ENCODE peak calls at places on chromosomes 2 and 18, in eight cellular contexts. R is tibial nerve, E is HCT116, D is GM20000, Z is esophagus squamous epithelium, W is AG04449, Y is nephron progenitor cell, O is MCF 10A. X is an unnamed sample.

GRCh38 chr2:49936965-49937364 is 782.6 kb upstream of the FSHR start:
- DNase-seq in Z (no peak), Y (no peak), R (no peak), E (no peak), O (no peak), D (no peak), W (no peak), X (no peak)

GRCh38 chr2:100291152-100291970 is 30.9 kb downstream of the LONRF2 start:
- DNase-seq in Z (no peak), W (peak), R (no peak), D (no peak), E (peak), O (peak), Y (no peak), X (peak)

GRCh38 chr18:48861181-48861715 is 89.5 kb downstream of the SMAD7 start:
- DNase-seq in O (no peak), D (no peak), E (no peak), Y (peak), W (no peak), R (no peak), Z (no peak), X (no peak)

GRCh38 chr2:16774980-16775963 is 109.6 kb upstream of the CYRIA start:
- DNase-seq in D (no peak), Y (peak), R (no peak), W (no peak), O (peak), Z (no peak), E (no peak), X (no peak)

GRCh38 chr2:69013123-69013836 is at the start of gene ANTXR1:
- DNase-seq in Y (peak), Z (no peak), D (peak), W (no peak), E (peak), R (peak), O (peak), X (no peak)

GRCh38 chr2:216714412-216714775 is 19.0 kb upstream of the IGFBP5 start:
- DNase-seq in D (no peak), W (no peak), O (no peak), R (no peak), E (no peak), Z (no peak), Y (no peak), X (peak)

GRCh38 chr2:10301946-10302478 is 692 bp upstream of the HPCAL1 start:
- DNase-seq in W (no peak), R (no peak), D (no peak), Y (no peak), E (no peak), O (no peak), Z (no peak), X (no peak)

GRCh38 chr2:950627-950992 is at the start of gene SNTG2:
- DNase-seq in R (peak), E (no peak), W (no peak), O (no peak), Z (no peak), Y (peak), D (peak), X (no peak)

GRCh38 chr2:207375207-207375875 is 154.4 kb upstream of the CREB1 start:
- DNase-seq in O (no peak), E (no peak), W (no peak), D (no peak), Y (no peak), Z (no peak), R (no peak), X (no peak)

GRCh38 chr2:36733215-36733614 is 36.7 kb downstream of the VIT start:
- DNase-seq in O (no peak), W (no peak), Z (no peak), Y (no peak), E (no peak), R (peak), D (no peak), X (no peak)

GRCh38 chr18:36066731-36067117 is 635 bp downstream of the RPRD1A start:
- DNase-seq in E (no peak), W (no peak), R (no peak), Z (no peak), D (no peak), Y (no peak), O (peak), X (no peak)

GRCh38 chr18:49591775-49592174 is 29.9 kb downstream of the LIPG start:
- DNase-seq in Z (no peak), R (no peak), E (no peak), O (no peak), Y (no peak), D (no peak), W (no peak), X (no peak)

GRCh38 chr2:61662990-61663389 is 124.8 kb upstream of the XPO1 start:
- DNase-seq in W (no peak), Y (no peak), D (no peak), O (no peak), E (no peak), Z (no peak), R (no peak), X (no peak)

GRCh38 chr2:19611491-19612332 is 253.3 kb upstream of the OSR1 start:
- DNase-seq in D (no peak), Z (no peak), R (no peak), E (peak), O (peak), W (peak), Y (no peak), X (peak)

GRCh38 chr2:239298126-239298804 is 102.6 kb downstream of the HDAC4 start:
- DNase-seq in R (no peak), O (no peak), D (no peak), Z (no peak), E (no peak), Y (no peak), W (no peak), X (no peak)

GRCh38 chr2:128617029-128617590 is 298.4 kb upstream of the HS6ST1 start:
- DNase-seq in D (no peak), Z (no peak), W (no peak), E (no peak), Y (no peak), R (no peak), O (no peak), X (no peak)

GRCh38 chr2:60215295-60215990 is 338.0 kb downstream of the BCL11A start:
- DNase-seq in O (no peak), Y (peak), W (no peak), R (no peak), Z (no peak), D (no peak), E (no peak), X (no peak)

GRCh38 chr2:106812377-106812776 is 73.6 kb downstream of the ST6GAL2 start:
- DNase-seq in W (no peak), Z (no peak), R (no peak), O (no peak), Y (no peak), D (no peak), E (no peak), X (no peak)

DNA sequence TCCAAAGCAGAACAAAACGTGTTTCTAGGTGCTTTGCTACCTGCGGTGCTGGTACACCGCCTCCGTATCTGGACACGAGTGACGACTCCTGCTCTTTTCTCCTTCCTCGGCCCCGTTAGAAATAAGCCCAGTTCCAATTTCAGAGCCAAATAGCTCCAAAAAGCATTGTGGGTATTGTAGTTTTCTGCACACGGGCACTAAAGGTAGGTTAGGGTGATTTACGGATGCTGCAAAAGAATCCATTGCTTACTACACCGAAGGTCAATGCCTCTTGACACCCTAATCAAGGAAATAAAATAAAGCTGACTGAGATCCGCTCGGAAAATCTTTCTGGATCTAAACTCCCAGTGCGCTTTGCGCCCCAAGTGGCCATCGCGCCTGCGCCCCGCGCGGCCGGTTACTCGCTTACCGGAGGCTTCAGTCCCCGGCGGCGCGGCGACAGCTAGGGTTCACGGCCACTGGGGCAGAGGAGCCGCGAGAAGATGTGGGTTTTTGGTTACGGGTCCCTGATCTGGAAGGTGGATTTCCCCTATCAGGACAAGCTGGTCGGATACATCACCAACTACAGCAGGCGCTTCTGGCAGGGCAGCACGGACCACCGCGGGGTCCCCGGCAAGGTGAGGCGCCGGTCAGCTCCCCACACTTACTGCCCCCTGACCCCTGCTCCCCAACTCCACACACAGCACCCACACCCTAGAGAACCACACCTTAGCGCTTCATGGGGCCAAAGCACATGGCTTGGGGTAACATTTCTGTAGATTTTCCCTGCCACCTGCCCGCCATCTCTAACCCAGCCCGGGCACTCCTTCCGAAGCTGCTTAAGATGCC is at the start of gene CHAC2:
- DNase-seq in O (peak), E (peak), Z (peak), Y (peak), D (peak), R (peak), W (no peak), X (peak)
- TF ChIP-seq CTCF in O (no peak), E (no peak), Z (peak), Y (no peak), D (no peak), R (peak), W (peak), X (no peak)

GRCh38 chr2:56288863-56289580 is 105.2 kb downstream of the CCDC85A start:
- DNase-seq in R (no peak), Y (no peak), D (no peak), O (no peak), Z (no peak), W (no peak), E (no peak), X (no peak)
- TF ChIP-seq CTCF in R (no peak), Y (no peak), D (no peak), O (no peak), Z (no peak), W (no peak), E (no peak), X (peak)

GRCh38 chr2:15642334-15643208 is 50.9 kb downstream of the DDX1 start:
- DNase-seq in E (no peak), Y (peak), D (no peak), Z (no peak), R (no peak), W (no peak), O (no peak), X (no peak)

GRCh38 chr2:15640291-15640711 is 48.6 kb downstream of the DDX1 start:
- DNase-seq in R (no peak), Z (no peak), D (no peak), Y (no peak), E (no peak), W (peak), O (peak), X (peak)

GRCh38 chr2:15641530-15641982 is 49.9 kb downstream of the DDX1 start:
- DNase-seq in Z (no peak), E (no peak), O (no peak), W (no peak), Y (no peak), D (no peak), R (no peak), X (no peak)

GRCh38 chr2:15639323-15640251 is 47.9 kb downstream of the DDX1 start:
- DNase-seq in D (no peak), R (no peak), O (no peak), E (no peak), W (no peak), Y (no peak), Z (no peak), X (no peak)

DNA sequence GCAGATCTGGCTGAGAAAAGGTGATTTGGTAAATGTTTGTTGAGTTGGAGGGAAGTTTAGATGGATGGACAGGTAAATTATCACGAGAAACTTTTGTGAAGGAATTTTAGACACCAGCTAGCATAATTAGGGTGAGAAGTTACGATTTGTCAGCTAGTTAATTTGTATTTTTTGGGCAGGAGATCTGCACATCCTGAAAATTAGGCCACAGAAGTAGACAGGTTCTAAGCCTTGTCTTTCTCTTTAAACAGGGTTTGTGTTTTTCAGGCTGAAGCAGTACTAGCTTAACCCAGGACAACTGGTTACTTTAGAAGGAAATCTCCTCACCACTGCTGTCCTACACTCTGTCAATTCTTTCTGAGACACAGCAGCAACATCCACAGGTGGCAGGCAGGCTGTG is 49.1 kb downstream of the DDX1 start:
- DNase-seq in Y (no peak), O (no peak), E (no peak), D (no peak), W (no peak), Z (no peak), R (no peak), X (no peak)
- TF ChIP-seq CTCF in Y (no peak), O (no peak), E (no peak), D (no peak), W (no peak), Z (no peak), R (no peak), X (no peak)

DNA sequence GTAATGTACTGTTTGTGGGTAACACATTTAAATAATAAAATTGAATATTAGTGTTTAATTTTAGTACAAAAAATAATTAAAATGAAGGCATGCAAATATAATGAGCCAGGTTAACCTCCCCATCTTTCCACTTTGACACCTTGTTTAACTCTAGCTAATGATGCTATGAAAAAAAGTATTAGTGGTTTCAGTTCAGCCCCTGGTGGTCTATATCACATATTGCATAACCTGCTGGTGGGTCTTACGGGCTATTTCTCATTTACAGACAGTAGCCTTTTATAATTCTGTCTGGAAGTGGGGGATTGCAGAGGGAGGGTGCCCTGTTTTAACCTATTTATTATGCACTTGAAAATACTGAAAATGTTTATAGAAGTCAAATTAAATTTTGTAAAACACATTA is 380.9 kb downstream of the MTX2 start:
- DNase-seq in Y (no peak), Z (no peak), R (no peak), O (no peak), E (no peak), W (no peak), D (no peak), X (no peak)
- TF ChIP-seq CTCF in Y (peak), Z (no peak), R (no peak), O (no peak), E (no peak), W (no peak), D (no peak), X (peak)

DNA sequence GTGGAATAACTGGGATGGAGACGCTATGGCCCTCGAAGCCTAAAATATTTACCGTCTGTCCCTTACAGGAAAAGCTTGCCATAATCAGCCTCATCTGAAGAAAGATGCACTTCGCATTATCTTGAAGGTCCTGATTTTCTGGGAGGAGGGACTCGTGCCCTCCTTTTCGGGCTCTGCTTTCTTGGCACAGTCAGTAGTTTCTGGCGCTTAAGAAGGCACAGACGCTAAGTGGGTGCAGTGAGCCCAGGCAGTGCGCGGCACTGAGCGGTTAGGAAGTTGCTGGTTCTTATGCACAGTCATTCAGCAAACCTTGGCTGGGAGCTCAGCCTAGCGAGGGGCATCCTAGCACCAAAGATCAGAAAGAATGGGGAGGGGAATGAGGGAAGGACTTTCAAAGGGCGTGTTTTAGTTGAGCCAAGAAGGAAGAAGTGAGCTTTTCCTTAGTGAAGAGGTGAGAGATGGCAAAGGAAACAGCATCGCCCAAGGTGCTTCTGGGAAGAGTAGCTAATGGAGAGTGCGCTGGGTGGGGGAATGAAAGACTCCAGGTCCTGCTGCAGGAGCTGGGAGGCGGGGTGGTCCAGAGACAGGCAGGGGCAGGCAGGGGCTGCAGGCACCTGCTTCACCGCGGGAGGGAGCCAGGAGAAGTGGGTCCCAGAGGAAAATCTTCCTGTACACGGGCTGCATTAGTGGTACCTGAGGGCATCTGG is 64.1 kb downstream of the ZCCHC2 start:
- DNase-seq in O (no peak), Z (no peak), W (no peak), D (no peak), Y (no peak), R (no peak), E (no peak), X (no peak)
- TF ChIP-seq CTCF in O (no peak), Z (no peak), W (no peak), D (no peak), Y (no peak), R (no peak), E (no peak), X (no peak)

X was measured in kidney epithelial cell.